ENCODE peak calls at places on chromosomes 16 and 17, in seven cellular contexts. One of them, this sample, is unnamed.
A peak's percentile ranks its signal among the peaks of the same experiment; 100 is the strongest.

GRCh38 chr17:8057691-8058114 is 18.8 kb downstream of the ALOX15B start:
- DNase-seq in stomach: peak; percentile 64
- DNase-seq in body of pancreas: peak; percentile 79
- DNase-seq in A549: peak; percentile 97
- DNase-seq in H54: peak; percentile 75
- DNase-seq in IMR-90: peak; percentile 75
- DNase-seq in spleen: peak; percentile 53
- DNase-seq in this sample: peak; percentile 75

GRCh38 chr17:65270932-65271700 is 133.9 kb downstream of the RGS9 start:
- DNase-seq in A549: no peak
- DNase-seq in IMR-90: no peak
- DNase-seq in body of pancreas: no peak
- DNase-seq in spleen: no peak
- DNase-seq in H54: no peak
- DNase-seq in stomach: no peak
- DNase-seq in this sample: no peak

GRCh38 chr17:66982011-66982508 is 17.6 kb downstream of the CACNG4 start:
- DNase-seq in A549: no peak
- DNase-seq in IMR-90: no peak
- DNase-seq in spleen: no peak
- DNase-seq in H54: no peak
- DNase-seq in stomach: peak; percentile 38
- DNase-seq in body of pancreas: no peak
- DNase-seq in this sample: no peak

GRCh38 chr17:2906907-2907306 is 110.7 kb downstream of the RAP1GAP2 start:
- DNase-seq in A549: no peak
- DNase-seq in spleen: no peak
- DNase-seq in H54: no peak
- DNase-seq in stomach: no peak
- DNase-seq in IMR-90: no peak
- DNase-seq in body of pancreas: no peak
- DNase-seq in this sample: no peak

GRCh38 chr16:11792404-11793260 is 4.4 kb downstream of the ZC3H7A start:
- DNase-seq in IMR-90: no peak
- DNase-seq in stomach: peak; percentile 53
- DNase-seq in A549: no peak
- DNase-seq in spleen: no peak
- DNase-seq in H54: no peak
- DNase-seq in body of pancreas: peak; percentile 88
- DNase-seq in this sample: no peak

GRCh38 chr16:66696669-66697630 is at the start of gene CMTM4:
- DNase-seq in A549: peak; percentile 84
- DNase-seq in stomach: peak; percentile 91
- DNase-seq in body of pancreas: peak; percentile 89
- DNase-seq in spleen: peak; percentile 95
- DNase-seq in IMR-90: peak; percentile 80
- DNase-seq in H54: peak; percentile 91
- DNase-seq in this sample: peak; percentile 90

GRCh38 chr17:3848229-3848628 is 2.2 kb upstream of the NCBP3 start:
- DNase-seq in spleen: peak; percentile 39
- DNase-seq in stomach: no peak
- DNase-seq in IMR-90: no peak
- DNase-seq in H54: no peak
- DNase-seq in body of pancreas: no peak
- DNase-seq in A549: no peak
- DNase-seq in this sample: no peak

GRCh38 chr17:17043668-17044226 is 1.5 kb downstream of the MPRIP start:
- DNase-seq in spleen: no peak
- DNase-seq in H54: peak; percentile 65
- DNase-seq in A549: no peak
- DNase-seq in stomach: peak; percentile 23
- DNase-seq in IMR-90: peak; percentile 13
- DNase-seq in body of pancreas: peak; percentile 28
- DNase-seq in this sample: peak; percentile 49

GRCh38 chr17:69763503-69763902 is 311.5 kb upstream of the KCNJ16 start:
- DNase-seq in stomach: no peak
- DNase-seq in H54: no peak
- DNase-seq in body of pancreas: no peak
- DNase-seq in spleen: no peak
- DNase-seq in IMR-90: peak; percentile 54
- DNase-seq in A549: no peak
- DNase-seq in this sample: no peak

GRCh38 chr16:16154292-16154951 is 68.9 kb downstream of the ABCC6 start:
- DNase-seq in H54: no peak
- DNase-seq in body of pancreas: no peak
- DNase-seq in stomach: no peak
- DNase-seq in A549: no peak
- DNase-seq in spleen: no peak
- DNase-seq in IMR-90: no peak
- DNase-seq in this sample: peak; percentile 71

GRCh38 chr17:27577884-27578717 is 52.9 kb upstream of the LGALS9 start:
- DNase-seq in spleen: no peak
- DNase-seq in stomach: no peak
- DNase-seq in body of pancreas: peak; percentile 92
- DNase-seq in IMR-90: peak; percentile 73
- DNase-seq in H54: no peak
- DNase-seq in A549: no peak
- DNase-seq in this sample: peak; percentile 61

GRCh38 chr17:20127660-20128413 is 118.7 kb downstream of the SPECC1 start:
- DNase-seq in stomach: no peak
- DNase-seq in A549: no peak
- DNase-seq in IMR-90: peak; percentile 94
- DNase-seq in spleen: no peak
- DNase-seq in body of pancreas: no peak
- DNase-seq in H54: no peak
- DNase-seq in this sample: peak; percentile 7

GRCh38 chr16:87206646-87207451 is 110.3 kb downstream of the C16orf95 start:
- DNase-seq in stomach: no peak
- DNase-seq in body of pancreas: no peak
- DNase-seq in IMR-90: peak; percentile 64
- DNase-seq in A549: no peak
- DNase-seq in spleen: no peak
- DNase-seq in H54: no peak
- DNase-seq in this sample: no peak

GRCh38 chr16:24977673-24978065 is 37.5 kb downstream of the ARHGAP17 start:
- DNase-seq in stomach: no peak
- DNase-seq in H54: no peak
- DNase-seq in body of pancreas: no peak
- DNase-seq in IMR-90: peak; percentile 83
- DNase-seq in spleen: no peak
- DNase-seq in A549: no peak
- DNase-seq in this sample: no peak

GRCh38 chr17:44865921-44866320 is 18.2 kb downstream of the HIGD1B start:
- DNase-seq in A549: no peak
- DNase-seq in body of pancreas: no peak
- DNase-seq in H54: no peak
- DNase-seq in stomach: no peak
- DNase-seq in spleen: no peak
- DNase-seq in IMR-90: no peak
- DNase-seq in this sample: no peak

GRCh38 chr17:41067281-41067680 is 1.6 kb upstream of the KRTAP2-4 start:
- DNase-seq in spleen: no peak
- DNase-seq in body of pancreas: no peak
- DNase-seq in IMR-90: peak; percentile 73
- DNase-seq in H54: no peak
- DNase-seq in stomach: no peak
- DNase-seq in A549: no peak
- DNase-seq in this sample: no peak

GRCh38 chr16:3971261-3971660 is 90.7 kb upstream of the CREBBP start:
- DNase-seq in body of pancreas: no peak
- DNase-seq in stomach: no peak
- DNase-seq in A549: no peak
- DNase-seq in H54: peak; percentile 90
- DNase-seq in spleen: no peak
- DNase-seq in IMR-90: peak; percentile 98
- DNase-seq in this sample: no peak
- TF ChIP-seq POLR2A in body of pancreas: no peak
- TF ChIP-seq POLR2A in stomach: no peak
- TF ChIP-seq POLR2A in A549: no peak
- TF ChIP-seq POLR2A in H54: no peak
- TF ChIP-seq POLR2A in spleen: no peak
- TF ChIP-seq POLR2A in IMR-90: no peak
- TF ChIP-seq POLR2A in this sample: no peak

DNA sequence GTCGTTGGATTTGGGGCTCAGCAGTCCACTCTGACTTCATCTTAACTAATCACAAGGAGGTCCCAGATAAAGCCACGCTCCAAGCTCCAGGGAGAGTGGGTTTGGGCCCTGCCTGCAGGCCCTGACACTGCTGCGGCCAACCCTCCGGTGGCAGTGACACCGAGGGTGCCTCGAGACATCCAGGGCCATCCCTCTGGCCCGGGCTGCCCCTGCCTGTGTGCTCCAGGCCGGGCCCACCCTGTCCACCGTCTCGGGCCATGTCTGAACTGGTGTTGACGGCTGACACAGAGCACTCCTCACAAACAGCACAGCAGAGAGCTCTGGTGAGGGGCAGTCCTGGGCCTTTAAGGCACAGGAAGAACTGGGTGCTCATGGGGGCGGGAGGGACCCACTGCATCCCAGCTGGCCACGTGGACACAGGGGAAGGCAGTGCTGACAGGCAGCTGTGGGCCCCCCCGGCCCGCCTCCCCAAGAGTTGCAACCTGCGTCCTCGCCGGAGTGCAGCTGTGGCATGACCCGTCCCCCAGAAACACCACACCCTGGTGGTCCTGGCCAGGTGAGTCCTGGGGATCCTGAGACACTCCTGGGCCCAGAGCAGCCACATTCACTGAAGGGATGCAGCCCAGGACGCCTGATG is 80.0 kb downstream of the LMF1 start:
- DNase-seq in body of pancreas: no peak
- DNase-seq in stomach: no peak
- DNase-seq in A549: no peak
- DNase-seq in spleen: no peak
- DNase-seq in H54: no peak
- DNase-seq in IMR-90: no peak
- DNase-seq in this sample: no peak
- TF ChIP-seq POLR2A in body of pancreas: no peak
- TF ChIP-seq POLR2A in stomach: no peak
- TF ChIP-seq POLR2A in A549: no peak
- TF ChIP-seq POLR2A in spleen: no peak
- TF ChIP-seq POLR2A in H54: no peak
- TF ChIP-seq POLR2A in IMR-90: no peak
- TF ChIP-seq POLR2A in this sample: no peak

GRCh38 chr16:28543072-28543471 is 4.3 kb upstream of the NUPR1 start:
- DNase-seq in H54: no peak
- DNase-seq in body of pancreas: peak; percentile 72
- DNase-seq in A549: no peak
- DNase-seq in IMR-90: no peak
- DNase-seq in spleen: peak; percentile 78
- DNase-seq in stomach: peak; percentile 69
- DNase-seq in this sample: no peak

GRCh38 chr16:28534542-28535373 is 4.0 kb downstream of the NUPR1 start:
- DNase-seq in stomach: peak; percentile 47
- DNase-seq in A549: no peak
- DNase-seq in spleen: no peak
- DNase-seq in IMR-90: no peak
- DNase-seq in H54: no peak
- DNase-seq in body of pancreas: peak; percentile 82
- DNase-seq in this sample: no peak

GRCh38 chr16:28537076-28537475 is 1.7 kb downstream of the NUPR1 start:
- DNase-seq in A549: no peak
- DNase-seq in body of pancreas: no peak
- DNase-seq in H54: no peak
- DNase-seq in stomach: no peak
- DNase-seq in IMR-90: no peak
- DNase-seq in spleen: no peak
- DNase-seq in this sample: no peak

GRCh38 chr16:28537964-28538732 is 626 bp downstream of the NUPR1 start:
- DNase-seq in stomach: peak; percentile 30
- DNase-seq in H54: no peak
- DNase-seq in body of pancreas: peak; percentile 20
- DNase-seq in IMR-90: no peak
- DNase-seq in A549: no peak
- DNase-seq in spleen: no peak
- DNase-seq in this sample: no peak

GRCh38 chr16:28538733-28539596 is at the start of gene NUPR1:
- DNase-seq in H54: peak; percentile 86
- DNase-seq in body of pancreas: peak; percentile 97
- DNase-seq in IMR-90: peak; percentile 97
- DNase-seq in A549: peak; percentile 63
- DNase-seq in stomach: peak; percentile 95
- DNase-seq in spleen: no peak
- DNase-seq in this sample: no peak
- TF ChIP-seq POLR2A in H54: no peak
- TF ChIP-seq POLR2A in body of pancreas: peak; percentile 97
- TF ChIP-seq POLR2A in IMR-90: peak; percentile 88
- TF ChIP-seq POLR2A in A549: no peak
- TF ChIP-seq POLR2A in stomach: peak; percentile 62
- TF ChIP-seq POLR2A in spleen: no peak
- TF ChIP-seq POLR2A in this sample: no peak

GRCh38 chr16:85560932-85561247 is 52.2 kb upstream of the GSE1 start:
- DNase-seq in IMR-90: no peak
- DNase-seq in A549: no peak
- DNase-seq in stomach: no peak
- DNase-seq in spleen: no peak
- DNase-seq in body of pancreas: no peak
- DNase-seq in H54: no peak
- DNase-seq in this sample: no peak

GRCh38 chr16:85556456-85557082 is 56.6 kb upstream of the GSE1 start:
- DNase-seq in body of pancreas: peak; percentile 75
- DNase-seq in A549: peak; percentile 53
- DNase-seq in H54: peak; percentile 59
- DNase-seq in stomach: peak; percentile 63
- DNase-seq in IMR-90: no peak
- DNase-seq in spleen: peak; percentile 93
- DNase-seq in this sample: peak; percentile 69

GRCh38 chr16:85555549-85556455 is 57.3 kb upstream of the GSE1 start:
- DNase-seq in IMR-90: no peak
- DNase-seq in stomach: peak; percentile 55
- DNase-seq in spleen: no peak
- DNase-seq in H54: no peak
- DNase-seq in A549: peak; percentile 42
- DNase-seq in body of pancreas: peak; percentile 79
- DNase-seq in this sample: peak; percentile 88

GRCh38 chr16:85557083-85557975 is 55.8 kb upstream of the GSE1 start:
- DNase-seq in H54: peak; percentile 78
- DNase-seq in spleen: peak; percentile 89
- DNase-seq in A549: peak; percentile 63
- DNase-seq in stomach: no peak
- DNase-seq in body of pancreas: peak; percentile 62
- DNase-seq in IMR-90: no peak
- DNase-seq in this sample: peak; percentile 54

DNA sequence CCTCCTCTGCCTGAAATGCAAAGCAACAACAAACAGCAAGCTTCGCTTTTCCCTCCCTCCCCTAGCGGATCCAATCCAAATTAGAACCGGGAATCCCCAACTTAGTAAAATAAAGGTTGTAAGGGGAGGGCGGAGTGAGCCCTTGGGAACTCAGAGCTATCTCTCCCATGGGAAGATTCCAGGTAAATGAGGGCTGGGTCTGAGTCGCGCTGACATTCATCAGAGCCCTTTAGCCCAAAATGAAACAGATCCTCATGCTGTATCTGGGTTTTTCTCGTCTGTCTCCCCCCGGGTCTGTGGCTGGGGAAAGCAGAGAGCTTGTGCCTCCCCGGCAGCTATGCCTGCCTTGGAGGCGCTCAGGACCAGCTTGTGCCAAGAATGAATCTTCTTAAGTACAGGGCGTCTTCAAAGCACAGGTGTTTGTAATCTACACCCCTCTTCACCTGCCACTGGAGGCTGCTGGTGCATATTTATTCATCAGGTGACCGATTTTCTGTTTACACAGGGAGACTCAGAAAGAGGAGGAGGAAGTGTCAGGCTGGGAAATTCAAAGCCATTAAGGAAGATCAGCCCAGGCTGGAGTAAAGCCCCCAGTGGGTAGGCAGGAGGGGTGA is 55.0 kb upstream of the GSE1 start:
- DNase-seq in body of pancreas: peak; percentile 77
- DNase-seq in stomach: peak; percentile 61
- DNase-seq in H54: no peak
- DNase-seq in IMR-90: no peak
- DNase-seq in spleen: no peak
- DNase-seq in A549: no peak
- DNase-seq in this sample: peak; percentile 43
- TF ChIP-seq POLR2A in body of pancreas: peak; percentile 31
- TF ChIP-seq POLR2A in stomach: no peak
- TF ChIP-seq POLR2A in H54: no peak
- TF ChIP-seq POLR2A in IMR-90: no peak
- TF ChIP-seq POLR2A in spleen: no peak
- TF ChIP-seq POLR2A in A549: no peak
- TF ChIP-seq POLR2A in this sample: no peak

This sample was measured in erythroblast.